ENCODE peak calls at places on chromosomes 1 and 21, in five cellular contexts. L, A, E, P and O are unnamed samples.

GRCh38 chr1:96901783-96902363 is 180.3 kb downstream of the PTBP2 start:
- DNase-seq in L (no peak), A (no peak), E (no peak), P (peak), O (peak)

GRCh38 chr1:115898020-115898419 is 57.1 kb upstream of the NHLH2 start:
- DNase-seq in L (no peak), A (no peak), E (no peak), P (no peak), O (no peak)

GRCh38 chr21:32257952-32258785 is 20.7 kb downstream of the MIS18A start:
- DNase-seq in L (peak), A (peak), E (peak), P (peak), O (peak)

GRCh38 chr1:3377604-3378279 is 76.7 kb upstream of the ARHGEF16 start:
- DNase-seq in L (no peak), A (peak), E (no peak), P (no peak), O (no peak)

GRCh38 chr1:19811206-19811851 is 3.8 kb downstream of the RNF186 start:
- DNase-seq in L (no peak), A (peak), E (peak), P (peak), O (peak)

GRCh38 chr1:183956559-183957188 is 80.9 kb downstream of the COLGALT2 start:
- DNase-seq in L (peak), A (no peak), E (no peak), P (no peak), O (no peak)

GRCh38 chr1:168833801-168834224 is 104.8 kb upstream of the DPT start:
- DNase-seq in L (no peak), A (no peak), E (no peak), P (no peak), O (no peak)

GRCh38 chr1:6785721-6786505 is 659 bp downstream of the CAMTA1 start:
- DNase-seq in L (peak), A (peak), E (peak), P (peak), O (peak)

GRCh38 chr21:31732538-31732864 is 583 bp upstream of the SCAF4 start:
- DNase-seq in L (no peak), A (no peak), E (no peak), P (no peak), O (no peak)

GRCh38 chr1:236394905-236395779 is 1.1 kb downstream of the EDARADD start:
- DNase-seq in L (peak), A (peak), E (peak), P (peak), O (peak)

GRCh38 chr1:33468972-33469371 is 3.5 kb upstream of the ZSCAN20 start:
- DNase-seq in L (no peak), A (no peak), E (no peak), P (no peak), O (no peak)

GRCh38 chr1:21189906-21190500 is 13.3 kb upstream of the EIF4G3 start:
- DNase-seq in L (no peak), A (no peak), E (no peak), P (no peak), O (no peak)
- H3K27ac ChIP-seq in L (peak), A (no peak), E (no peak), P (no peak), O (no peak)

DNA sequence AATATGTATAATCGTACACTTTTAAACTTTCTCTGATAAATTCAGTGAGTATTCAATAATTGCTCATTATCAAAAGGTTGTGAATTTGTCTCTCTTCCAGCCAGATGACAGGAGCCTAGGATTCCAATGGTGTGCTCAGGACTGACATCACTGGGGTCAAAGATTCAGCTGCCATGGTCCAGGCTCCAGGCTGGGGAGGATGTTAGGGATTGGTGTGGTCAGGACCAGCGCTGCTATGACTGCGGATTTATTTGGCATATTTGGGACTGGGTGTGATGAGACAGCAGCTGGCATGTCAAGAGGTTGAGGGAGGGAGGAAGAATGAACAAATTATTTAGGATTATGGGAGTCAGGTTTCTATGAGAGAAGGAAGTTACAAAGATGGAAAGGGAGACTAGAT is 48.2 kb upstream of the ABCA4 start:
- DNase-seq in L (no peak), A (no peak), E (no peak), P (no peak), O (no peak)
- H3K27ac ChIP-seq in L (no peak), A (no peak), E (no peak), P (no peak), O (no peak)

GRCh38 chr1:53138991-53139884 is 3.2 kb downstream of the SLC1A7 start:
- DNase-seq in L (no peak), A (no peak), E (no peak), P (no peak), O (no peak)

GRCh38 chr1:53139911-53140310 is 2.5 kb downstream of the SLC1A7 start:
- DNase-seq in L (no peak), A (no peak), E (no peak), P (no peak), O (no peak)

GRCh38 chr1:53142226-53142853 is at the start of gene SLC1A7:
- DNase-seq in L (no peak), A (no peak), E (peak), P (no peak), O (no peak)

GRCh38 chr1:53141487-53142055 is 867 bp downstream of the SLC1A7 start:
- DNase-seq in L (no peak), A (no peak), E (no peak), P (no peak), O (no peak)

DNA sequence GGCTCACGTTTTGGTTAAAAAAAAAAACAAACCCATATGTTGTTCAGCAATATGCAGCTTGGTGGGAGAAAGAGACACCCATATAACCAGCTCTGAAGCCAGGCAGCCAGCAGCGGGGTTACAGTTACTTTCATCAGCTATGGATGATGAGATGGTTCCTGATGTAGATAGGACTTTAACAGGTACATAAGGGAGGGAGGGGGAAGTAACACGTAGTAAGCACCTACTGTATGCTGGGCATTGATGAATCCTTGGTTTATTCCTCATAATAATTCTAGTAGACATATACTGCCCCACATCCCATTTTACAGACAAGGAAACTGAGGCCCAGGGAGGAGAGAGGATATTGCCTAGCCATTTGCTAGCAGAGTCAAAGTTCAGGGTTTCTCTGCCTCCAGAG is 2.0 kb downstream of the SLC1A7 start:
- DNase-seq in L (no peak), A (no peak), E (no peak), P (no peak), O (no peak)
- H3K27ac ChIP-seq in L (no peak), A (no peak), E (no peak), P (no peak), O (peak)

DNA sequence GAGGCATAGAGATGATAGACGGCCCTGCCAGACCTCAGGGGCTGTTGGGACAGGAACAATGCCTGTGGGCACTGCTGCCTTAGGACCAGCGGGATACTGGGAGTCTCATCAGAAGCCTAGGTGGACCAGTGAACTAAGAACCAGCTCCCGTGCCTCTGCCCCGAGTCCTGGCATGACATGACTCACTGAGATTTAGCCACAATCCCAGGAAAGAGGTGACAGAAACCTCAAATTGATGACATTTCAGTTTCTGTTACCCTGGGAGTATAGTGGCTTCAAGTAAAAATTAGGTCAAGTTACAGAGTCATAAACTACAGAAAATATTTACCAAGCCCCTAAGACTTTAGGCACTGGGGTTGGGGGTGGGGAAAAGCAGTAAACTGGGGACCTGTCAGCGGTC is 74.6 kb upstream of the GADD45A start:
- DNase-seq in L (no peak), A (no peak), E (no peak), P (no peak), O (no peak)
- H3K27ac ChIP-seq in L (no peak), A (no peak), E (no peak), P (no peak), O (no peak)

GRCh38 chr21:41625428-41625827 is 117.5 kb upstream of the TMPRSS2 start:
- DNase-seq in L (no peak), A (no peak), E (no peak), P (no peak), O (no peak)
- H3K27ac ChIP-seq in L (no peak), A (no peak), E (no peak), P (no peak), O (no peak)

DNA sequence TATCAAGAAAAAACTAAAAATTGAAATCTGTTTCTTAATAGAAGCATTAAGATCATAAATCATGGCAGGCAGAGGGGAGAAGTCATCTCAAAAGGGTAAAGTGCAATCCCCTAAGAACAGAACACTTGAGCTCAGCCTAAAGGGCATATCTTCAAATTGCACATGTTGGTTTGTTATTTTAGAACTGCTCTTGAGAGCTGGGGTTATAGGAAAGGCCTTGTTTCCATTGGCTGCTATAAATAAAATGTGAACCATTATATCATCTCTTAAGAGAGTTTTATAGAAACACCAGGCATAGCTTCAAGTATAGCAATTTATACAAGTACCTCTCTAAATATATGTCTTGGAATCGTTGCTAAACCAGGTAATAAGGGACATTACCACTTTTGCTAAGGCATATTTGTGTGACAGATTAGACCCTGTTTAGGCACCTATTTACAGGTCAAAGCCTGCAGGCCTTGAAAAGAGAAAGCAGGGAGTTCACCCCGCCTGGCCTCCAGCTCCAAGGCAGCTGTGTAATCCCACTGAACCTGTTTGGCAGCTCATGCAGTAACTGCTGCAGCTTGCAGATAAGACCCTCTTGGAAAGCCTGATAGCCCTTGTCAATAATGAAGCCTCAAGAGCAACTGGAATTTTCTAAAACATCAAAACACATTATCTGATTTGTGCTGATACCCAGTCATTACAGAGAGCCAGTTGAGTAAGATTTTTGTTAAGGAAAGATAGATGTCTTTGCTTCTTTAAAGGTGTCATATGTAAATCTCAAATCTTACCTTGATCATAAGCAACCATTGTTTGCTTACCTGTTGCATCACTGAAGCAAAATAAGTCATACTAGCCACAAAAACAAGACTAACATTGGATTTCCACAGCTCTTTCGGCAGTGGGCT is 24.2 kb upstream of the SYDE2 start:
- DNase-seq in L (no peak), A (peak), E (peak), P (peak), O (peak)
- H3K27ac ChIP-seq in L (no peak), A (peak), E (no peak), P (peak), O (peak)

DNA sequence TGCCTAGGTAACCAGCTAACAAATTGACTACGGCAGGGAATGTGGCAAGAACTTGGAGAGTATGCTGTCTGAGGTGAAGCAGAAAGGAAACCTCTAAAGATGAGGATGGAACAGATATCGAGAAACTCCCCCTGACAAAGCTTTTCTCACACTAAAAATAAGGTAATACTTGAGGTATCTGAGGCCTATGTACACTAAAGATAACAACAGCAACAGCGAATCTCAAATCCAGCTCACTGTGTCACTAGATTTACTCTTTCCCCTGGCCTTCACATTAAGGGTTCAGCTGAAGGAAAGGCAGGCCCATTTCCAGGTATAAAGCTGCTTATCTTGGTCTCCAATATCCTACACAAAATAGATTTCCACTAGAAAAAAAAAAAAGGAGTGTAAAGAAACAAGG is 518.0 kb downstream of the KCNT2 start:
- DNase-seq in L (no peak), A (no peak), E (no peak), P (no peak), O (no peak)
- H3K27ac ChIP-seq in L (no peak), A (no peak), E (no peak), P (no peak), O (no peak)

GRCh38 chr1:161162806-161163205 is 3.4 kb upstream of the PPOX start:
- DNase-seq in L (no peak), A (no peak), E (no peak), P (no peak), O (no peak)
- H3K27ac ChIP-seq in L (peak), A (no peak), E (no peak), P (no peak), O (no peak)